ENCODE peak calls at places on chromosome 1, in four cellular contexts. O, W, N and X are unnamed samples.

GRCh38 chr1:30738040-30738441 is 14.7 kb upstream of the MATN1 start:
- DNase-seq in O (no peak), W (no peak), N (no peak), X (no peak)

GRCh38 chr1:47752048-47752451 is 245.1 kb downstream of the TRABD2B start:
- DNase-seq in O (no peak), W (no peak), N (no peak), X (peak)

GRCh38 chr1:56526571-56527174 is 52.7 kb downstream of the PLPP3 start:
- DNase-seq in O (peak), W (no peak), N (peak), X (no peak)

GRCh38 chr1:77273891-77274290 is 7.9 kb upstream of the AK5 start:
- DNase-seq in O (no peak), W (no peak), N (no peak), X (no peak)

GRCh38 chr1:67988066-67988465 is 62.4 kb downstream of the DIRAS3 start:
- DNase-seq in O (no peak), W (no peak), N (no peak), X (no peak)

GRCh38 chr1:203136409-203137042 is 9.0 kb downstream of the ADORA1 start:
- DNase-seq in O (peak), W (no peak), N (no peak), X (no peak)

GRCh38 chr1:224427346-224427745 is 7.3 kb downstream of the WDR26 start:
- DNase-seq in O (peak), W (peak), N (peak), X (peak)

GRCh38 chr1:66003690-66004089 is 211.0 kb downstream of the PDE4B start:
- DNase-seq in O (no peak), W (no peak), N (no peak), X (no peak)

GRCh38 chr1:200442537-200443169 is 32.8 kb upstream of the ZNF281 start:
- DNase-seq in O (peak), W (peak), N (no peak), X (no peak)

GRCh38 chr1:69126761-69127160 is 441.0 kb upstream of the LRRC7 start:
- DNase-seq in O (no peak), W (no peak), N (no peak), X (peak)

GRCh38 chr1:207844374-207844773 is 66.6 kb downstream of the CD34 start:
- DNase-seq in O (no peak), W (no peak), N (no peak), X (no peak)

GRCh38 chr1:50971748-50972305 is 1.8 kb downstream of the CDKN2C start:
- DNase-seq in O (peak), W (peak), N (no peak), X (no peak)

GRCh38 chr1:184362876-184363275 is 24.0 kb upstream of the C1orf21 start:
- DNase-seq in O (peak), W (no peak), N (peak), X (no peak)

GRCh38 chr1:15956150-15956549 is 19.8 kb downstream of the ZBTB17 start:
- DNase-seq in O (no peak), W (peak), N (peak), X (no peak)

GRCh38 chr1:54839824-54840223 is 38.7 kb upstream of the TTC22 start:
- DNase-seq in O (peak), W (peak), N (no peak), X (peak)

GRCh38 chr1:168321945-168322344 is 41.3 kb downstream of the TBX19 start:
- DNase-seq in O (peak), W (peak), N (peak), X (peak)

GRCh38 chr1:58108783-58109182 is 437.7 kb downstream of the OMA1 start:
- DNase-seq in O (no peak), W (no peak), N (no peak), X (no peak)

GRCh38 chr1:148318123-148318899 is 164.8 kb downstream of the PPIAL4G start:
- DNase-seq in O (no peak), W (no peak), N (no peak), X (no peak)

GRCh38 chr1:239058190-239058589 is 328.2 kb upstream of the CHRM3 start:
- DNase-seq in O (no peak), W (no peak), N (no peak), X (no peak)

GRCh38 chr1:160519542-160520435 is 3.3 kb downstream of the SLAMF6 start:
- DNase-seq in O (peak), W (peak), N (peak), X (peak)

GRCh38 chr1:54463259-54464030 is 57.3 kb upstream of the SSBP3 start:
- DNase-seq in O (no peak), W (no peak), N (no peak), X (no peak)

GRCh38 chr1:159933347-159933746 is 8.0 kb upstream of the TAGLN2 start:
- DNase-seq in O (peak), W (peak), N (no peak), X (peak)

GRCh38 chr1:36486436-36487335 is 4.0 kb upstream of the CSF3R start:
- DNase-seq in O (peak), W (no peak), N (no peak), X (no peak)

GRCh38 chr1:198601936-198602889 is 36.6 kb upstream of the PTPRC start:
- DNase-seq in O (no peak), W (no peak), N (no peak), X (no peak)

GRCh38 chr1:177023249-177023648 is 141.3 kb downstream of the ASTN1 start:
- DNase-seq in O (no peak), W (no peak), N (no peak), X (no peak)

GRCh38 chr1:153790996-153791855 is 16.0 kb downstream of the SLC27A3 start:
- DNase-seq in O (no peak), W (peak), N (peak), X (no peak)

GRCh38 chr1:153774780-153775431 is at the start of gene SLC27A3:
- DNase-seq in O (peak), W (peak), N (peak), X (peak)

GRCh38 chr1:158002022-158002629 is 8.7 kb downstream of the KIRREL1 start:
- DNase-seq in O (no peak), W (peak), N (peak), X (no peak)

GRCh38 chr1:234579967-234580366 is 30.0 kb downstream of the IRF2BP2 start:
- DNase-seq in O (peak), W (peak), N (peak), X (no peak)

GRCh38 chr1:179234863-179235262 is 5.4 kb upstream of the ABL2 start:
- DNase-seq in O (no peak), W (no peak), N (no peak), X (no peak)